ENCODE peak calls at places on chromosomes 4 and X, in eight cellular contexts. D is upper lobe of left lung; E is tibial nerve; N is naive thymus-derived CD4-positive, alpha-beta T cell; Y is psoas muscle; I is A673; P is fibroblast of lung; A is heart left ventricle. G is an unnamed sample.

GRCh38 chrX:136163694-136164093 is 16.4 kb downstream of the FHL1 start:
- DNase-seq in D (no peak), E (no peak), N (no peak), Y (no peak), I (no peak), P (no peak), A (no peak), G (no peak)

GRCh38 chr4:155906554-155907247 is 3.2 kb downstream of the TDO2 start:
- DNase-seq in D (no peak), E (peak; percentile 33), N (no peak), Y (no peak), I (peak; percentile 77), P (peak; percentile 100), A (peak; percentile 25), G (no peak)

GRCh38 chr4:174198396-174199179 is 84.9 kb downstream of the FBXO8 start:
- DNase-seq in D (no peak), E (no peak), N (no peak), Y (no peak), I (no peak), P (peak; percentile 89), A (no peak), G (no peak)

GRCh38 chr4:151566053-151566452 is 157.1 kb downstream of the FHIP1A start:
- DNase-seq in D (no peak), E (no peak), N (no peak), Y (no peak), I (no peak), P (no peak), A (no peak), G (no peak)

GRCh38 chrX:123223859-123224258 is 39.8 kb downstream of the GRIA3 start:
- DNase-seq in D (no peak), E (no peak), N (no peak), Y (no peak), I (no peak), P (no peak), A (no peak), G (no peak)

GRCh38 chr4:3718462-3718861 is 47.7 kb upstream of the ADRA2C start:
- DNase-seq in D (no peak), E (no peak), N (no peak), Y (peak; percentile 2), I (no peak), P (no peak), A (no peak), G (no peak)

GRCh38 chrX:72381439-72382198 is 75.9 kb upstream of the CITED1 start:
- DNase-seq in D (peak; percentile 39), E (no peak), N (no peak), Y (no peak), I (no peak), P (peak; percentile 12), A (no peak), G (no peak)

GRCh38 chrX:1281511-1281910 is 12.9 kb downstream of the CSF2RA start:
- DNase-seq in D (no peak), E (no peak), N (no peak), Y (no peak), I (no peak), P (no peak), A (no peak), G (no peak)

GRCh38 chrX:65821721-65822496 is 154.5 kb downstream of the MSN start:
- DNase-seq in D (peak; percentile 30), E (no peak), N (peak; percentile 9), Y (no peak), I (no peak), P (no peak), A (peak; percentile 37), G (no peak)

GRCh38 chrX:49257846-49258748 is 6.4 kb downstream of the FOXP3 start:
- DNase-seq in D (no peak), E (no peak), N (no peak), Y (no peak), I (no peak), P (no peak), A (no peak), G (no peak)

GRCh38 chr4:71229477-71230257 is 109.2 kb upstream of the SLC4A4 start:
- DNase-seq in D (peak; percentile 42), E (no peak), N (no peak), Y (no peak), I (peak; percentile 49), P (peak; percentile 83), A (peak; percentile 41), G (no peak)

GRCh38 chr4:44186096-44186849 is 262.3 kb downstream of the KCTD8 start:
- DNase-seq in D (no peak), E (no peak), N (no peak), Y (no peak), I (peak; percentile 0), P (no peak), A (no peak), G (no peak)

GRCh38 chr4:174631901-174632758 is 109.8 kb upstream of the HPGD start:
- DNase-seq in D (no peak), E (no peak), N (no peak), Y (no peak), I (peak; percentile 75), P (peak; percentile 73), A (no peak), G (no peak)

GRCh38 chr4:89753601-89754066 is 83.3 kb downstream of the SNCA start:
- DNase-seq in D (no peak), E (no peak), N (no peak), Y (no peak), I (peak; percentile 74), P (peak; percentile 98), A (no peak), G (no peak)

GRCh38 chr4:121462660-121463261 is 81.9 kb upstream of the QRFPR start:
- DNase-seq in D (peak; percentile 37), E (peak; percentile 76), N (no peak), Y (no peak), I (peak; percentile 88), P (peak; percentile 75), A (peak; percentile 30), G (no peak)

GRCh38 chrX:140503714-140504351 is 1.0 kb downstream of the SOX3 start:
- DNase-seq in D (no peak), E (no peak), N (no peak), Y (no peak), I (peak; percentile 9), P (no peak), A (no peak), G (no peak)

DNA sequence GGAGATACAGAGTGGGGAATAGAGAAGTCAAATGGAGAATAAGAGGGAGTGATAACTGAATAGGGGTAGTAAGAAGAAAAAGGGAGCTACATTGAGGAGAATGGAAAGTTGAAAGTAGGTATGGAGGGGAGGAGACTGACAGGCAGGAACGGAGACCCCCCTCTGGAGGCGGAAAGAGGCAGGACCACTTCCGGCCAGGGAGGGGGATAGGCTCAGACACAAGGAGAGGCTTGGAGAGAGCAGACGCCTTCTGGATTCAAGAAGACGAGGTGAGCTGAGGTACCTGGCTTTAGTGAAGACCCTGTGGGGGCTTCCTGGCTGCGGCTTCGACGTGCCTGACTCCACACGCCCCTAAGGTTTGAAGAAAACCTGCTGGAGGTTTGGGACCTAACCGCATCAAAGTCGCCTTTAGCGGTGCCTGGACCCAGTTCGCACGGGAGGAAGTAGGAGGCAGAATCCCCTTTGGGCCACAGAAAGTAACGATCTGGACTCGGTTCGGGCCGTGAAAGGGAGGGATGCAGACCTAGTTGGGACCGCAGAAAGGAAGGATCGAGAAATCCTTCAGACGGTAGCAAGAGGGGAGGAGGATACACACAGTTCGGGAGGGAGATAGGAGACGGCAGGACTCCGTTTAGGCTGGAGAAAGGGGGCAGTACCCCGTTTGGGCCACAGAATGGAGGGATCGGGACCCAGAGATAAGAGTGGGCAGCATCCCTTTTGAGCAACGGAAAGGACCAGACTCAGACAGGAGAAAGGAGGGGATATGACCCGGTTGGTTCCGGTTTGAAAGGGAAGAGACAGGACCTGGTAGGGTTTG is at the start of gene TRO:
- DNase-seq in D (no peak), E (no peak), N (no peak), Y (no peak), I (peak; percentile 39), P (peak; percentile 13), A (no peak), G (no peak)
- H3K27ac ChIP-seq in D (no peak within 1 kb of the TSS), E (peak within 1 kb of the TSS; percentile 74), N (peak within 1 kb of the TSS; percentile 42), Y (no peak within 1 kb of the TSS), I (peak within 1 kb of the TSS; percentile 30), P (no peak within 1 kb of the TSS), A (no peak within 1 kb of the TSS), G (peak within 1 kb of the TSS; percentile 34)

GRCh38 chr4:186669159-186669720 is 54.4 kb downstream of the FAT1 start:
- DNase-seq in D (no peak), E (peak; percentile 49), N (no peak), Y (no peak), I (peak; percentile 80), P (peak; percentile 81), A (no peak), G (no peak)
- H3K4me3 ChIP-seq in D (no peak overlapping the region), E (no peak overlapping the region), N (no peak overlapping the region), Y (no peak overlapping the region), I (no peak overlapping the region), P (no peak overlapping the region), A (peak overlapping the region; percentile 12), G (no peak overlapping the region)

GRCh38 chr4:83115000-83115399 is 471 bp upstream of the PLAC8 start:
- DNase-seq in D (no peak), E (no peak), N (no peak), Y (no peak), I (no peak), P (peak; percentile 22), A (no peak), G (no peak)

GRCh38 chr4:83112239-83112638 is 2.3 kb downstream of the PLAC8 start:
- DNase-seq in D (no peak), E (no peak), N (no peak), Y (no peak), I (no peak), P (no peak), A (no peak), G (no peak)

GRCh38 chr4:83112678-83113428 is 1.7 kb downstream of the PLAC8 start:
- DNase-seq in D (no peak), E (no peak), N (no peak), Y (no peak), I (no peak), P (no peak), A (no peak), G (no peak)

GRCh38 chr4:83114576-83114975 is at the start of gene PLAC8:
- DNase-seq in D (no peak), E (no peak), N (no peak), Y (no peak), I (no peak), P (no peak), A (no peak), G (no peak)

GRCh38 chr4:83113429-83113786 is 1.1 kb downstream of the PLAC8 start:
- DNase-seq in D (no peak), E (no peak), N (no peak), Y (no peak), I (no peak), P (no peak), A (no peak), G (no peak)
- H3K4me1 ChIP-seq in D (peaks cover 13% of the 10 kb centered on the region), E (no peaks in the 10 kb centered on the region), N (peaks cover 28% of the 10 kb centered on the region), Y (peaks cover 3% of the 10 kb centered on the region), I (no peaks in the 10 kb centered on the region), P (peaks cover 3% of the 10 kb centered on the region), A (peaks cover 7% of the 10 kb centered on the region), G (no peaks in the 10 kb centered on the region)

DNA sequence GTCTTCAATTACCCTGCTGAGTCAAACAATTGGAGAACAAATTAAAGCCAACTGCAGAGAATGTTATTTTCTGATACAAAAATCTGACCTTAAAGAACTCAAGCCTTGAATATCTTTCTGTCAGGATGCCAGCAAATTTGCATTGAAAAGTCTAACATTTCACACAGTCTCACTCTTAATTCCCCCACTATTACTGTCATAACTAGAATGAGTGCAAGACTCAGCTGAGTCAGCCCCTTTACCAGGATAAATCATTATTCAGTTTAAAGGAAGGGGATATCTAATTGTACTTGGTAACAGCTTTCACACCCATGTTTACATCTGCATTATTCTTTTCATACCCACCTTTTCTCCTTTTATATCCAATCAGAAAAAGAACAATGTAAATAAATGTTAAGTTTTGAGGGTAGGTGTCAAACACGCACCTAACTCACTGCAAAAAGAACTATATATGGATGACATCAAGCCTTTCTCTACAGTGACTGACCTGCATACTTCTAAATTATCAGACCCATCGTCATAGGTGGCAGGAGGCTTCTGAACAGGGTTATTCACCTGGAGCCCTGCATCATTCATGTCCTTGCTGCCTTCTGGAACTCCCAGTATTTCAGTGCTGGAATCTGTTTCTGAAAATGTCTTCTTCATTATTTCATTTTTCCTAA is 117.4 kb downstream of the TMA16 start:
- DNase-seq in D (no peak), E (no peak), N (no peak), Y (no peak), I (no peak), P (no peak), A (no peak), G (no peak)
- H3K27ac ChIP-seq in D (no peak overlapping the region), E (peak overlapping the region; percentile 55), N (no peak overlapping the region), Y (no peak overlapping the region), I (no peak overlapping the region), P (no peak overlapping the region), A (no peak overlapping the region), G (peak overlapping the region; percentile 19)

G was measured in esophagus squamous epithelium.